ENCODE peak calls at places on chromosomes 13 and 19, in four cellular contexts. K is K562, O is GM12878, U is HepG2. N is an unnamed sample.

GRCh38 chr13:112629161-112629560 is 41.2 kb upstream of the TUBGCP3 start:
- DNase-seq in K (no peak), O (no peak), U (no peak), N (no peak)

GRCh38 chr13:99871249-99871898 is 100.2 kb downstream of the ZIC5 start:
- DNase-seq in K (no peak), O (no peak), U (no peak), N (no peak)

GRCh38 chr19:24074720-24075119 is 12.3 kb upstream of the ZNF254 start:
- DNase-seq in K (no peak), O (no peak), U (no peak), N (no peak)

GRCh38 chr13:76934671-76935070 is 13.6 kb upstream of the ACOD1 start:
- DNase-seq in K (no peak), O (no peak), U (no peak), N (no peak)

GRCh38 chr19:19276386-19276785 is 3.3 kb upstream of the TM6SF2 start:
- DNase-seq in K (no peak), O (no peak), U (no peak), N (no peak)

GRCh38 chr19:36986131-36986530 is 70.0 kb downstream of the ZNF568 start:
- DNase-seq in K (no peak), O (no peak), U (no peak), N (no peak)

GRCh38 chr13:34391071-34391470 is 551.0 kb upstream of the NBEA start:
- DNase-seq in K (no peak), O (no peak), U (no peak), N (no peak)

GRCh38 chr19:50158577-50158976 is 4.5 kb downstream of the IZUMO2 start:
- DNase-seq in K (peak), O (no peak), U (no peak), N (no peak)

GRCh38 chr19:49554701-49555181 is 25.6 kb downstream of the NOSIP start:
- DNase-seq in K (no peak), O (no peak), U (no peak), N (no peak)

DNA sequence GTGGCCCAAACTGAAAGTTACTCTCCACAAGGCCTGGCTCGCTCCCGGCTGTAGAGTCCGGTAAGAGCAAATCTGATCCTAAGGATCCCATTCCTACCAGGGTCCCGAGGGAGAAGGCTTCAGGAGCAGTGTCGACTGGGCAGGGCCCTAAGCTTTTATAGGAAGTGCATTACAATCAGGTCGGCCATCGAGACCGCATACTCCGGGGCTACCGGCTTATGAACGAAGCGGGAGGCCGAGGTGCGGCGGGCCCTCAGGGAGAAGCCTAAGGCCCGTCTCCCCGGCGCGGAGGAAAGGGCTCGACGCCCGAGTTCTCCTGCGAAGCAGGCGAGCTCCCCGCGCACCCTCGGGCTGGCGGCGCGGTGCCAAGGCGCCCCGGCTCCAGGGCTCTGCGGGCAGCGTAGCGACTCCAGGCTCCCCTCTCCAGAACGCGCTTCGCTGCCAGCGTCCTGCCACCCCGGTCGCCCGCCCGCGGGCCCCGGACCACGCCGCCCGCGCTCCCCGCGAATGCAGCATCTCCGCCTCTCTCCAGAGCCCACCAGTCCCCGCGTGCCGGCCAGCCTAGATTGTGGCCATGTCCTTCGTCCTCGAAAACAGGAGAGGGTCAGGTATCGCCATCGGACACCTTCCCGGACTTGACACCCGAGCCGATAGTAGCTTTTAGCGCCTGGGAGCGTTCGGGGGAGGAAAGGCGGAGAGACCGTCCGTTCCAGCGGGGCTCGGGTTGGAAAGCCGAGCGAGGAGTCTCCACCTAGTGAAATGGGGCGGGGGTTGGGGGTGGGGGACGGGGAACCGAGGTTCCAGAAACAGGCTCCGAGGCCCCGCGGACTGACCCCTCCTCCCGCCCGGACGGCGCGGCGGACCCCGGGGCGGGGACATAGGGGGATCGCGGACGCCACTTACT is 1.3 kb downstream of the EFNB2 start:
- DNase-seq in K (no peak), O (no peak), U (no peak), N (peak)
- TF ChIP-seq NR2C2 in K (no peak), O (no peak), U (no peak), N (no peak)

DNA sequence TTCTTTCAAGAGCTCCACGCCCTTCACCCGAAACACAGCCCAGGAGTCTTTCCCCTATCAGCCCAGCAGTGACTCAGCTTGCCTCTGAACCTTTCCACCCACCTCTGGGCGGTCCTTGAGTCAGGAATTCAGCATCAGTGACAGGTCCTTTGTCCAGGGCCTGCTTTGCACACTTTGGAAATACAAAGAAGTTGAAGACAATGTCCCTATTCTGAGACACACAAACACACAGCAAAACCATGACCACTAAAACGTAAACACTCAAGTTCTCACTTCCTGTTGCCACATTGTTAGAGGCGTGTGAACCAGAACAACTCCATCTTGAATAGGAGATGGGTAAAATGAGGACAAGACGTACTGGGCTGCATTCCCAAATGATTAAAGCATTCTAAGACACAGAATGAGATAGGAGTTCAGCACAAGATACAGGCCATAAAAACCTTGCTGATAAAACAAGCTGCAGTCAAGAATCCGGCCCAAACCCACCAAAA is 49.3 kb upstream of the ATP12A start:
- DNase-seq in K (peak), O (no peak), U (no peak), N (no peak)
- TF ChIP-seq NR2C2 in K (no peak), O (no peak), U (no peak), N (no peak)

DNA sequence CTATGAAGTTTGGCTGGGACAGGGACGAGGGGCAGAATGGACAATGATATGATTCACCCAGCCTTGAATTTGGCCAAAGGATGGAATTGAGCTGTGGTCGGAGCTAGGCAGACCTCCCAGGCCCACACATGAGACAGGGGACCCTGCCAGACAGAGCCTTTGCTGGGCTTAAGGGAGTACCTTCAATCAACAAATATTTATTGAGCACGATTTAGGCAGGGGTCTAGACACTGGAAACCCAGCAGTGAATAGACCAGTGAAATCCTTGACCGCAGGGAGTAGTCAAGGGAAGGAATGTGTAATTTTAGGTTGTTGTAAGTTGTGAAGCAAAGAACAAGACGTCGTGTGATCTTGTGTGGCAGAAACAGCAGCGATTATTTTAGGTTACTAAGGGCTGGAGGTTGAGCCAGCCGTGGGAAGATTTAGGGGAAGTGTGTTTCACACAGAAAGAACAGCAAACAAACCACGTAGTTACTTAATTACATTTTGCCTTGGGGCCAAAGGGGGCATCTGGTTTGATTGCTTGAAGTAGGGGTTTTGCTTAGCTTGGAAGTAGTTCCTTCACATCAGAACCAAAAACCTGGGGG is 16.9 kb upstream of the AP1M2 start:
- DNase-seq in K (no peak), O (peak), U (no peak), N (no peak)
- TF ChIP-seq NR2C2 in K (no peak), O (no peak), U (no peak), N (no peak)

GRCh38 chr19:10292789-10293636 is 3.3 kb downstream of the ICAM5 start:
- DNase-seq in K (no peak), O (no peak), U (no peak), N (peak)
- TF ChIP-seq NR2C2 in K (peak), O (no peak), U (no peak), N (no peak)

GRCh38 chr19:35713904-35714440 is 3.8 kb upstream of the KMT2B start:
- DNase-seq in K (no peak), O (no peak), U (no peak), N (no peak)

GRCh38 chr19:35712529-35712909 is 5.3 kb upstream of the KMT2B start:
- DNase-seq in K (no peak), O (no peak), U (no peak), N (no peak)

GRCh38 chr19:35712910-35713845 is 4.6 kb upstream of the KMT2B start:
- DNase-seq in K (peak), O (peak), U (no peak), N (peak)

GRCh38 chr19:35708391-35708790 is 4.0 kb downstream of the ZBTB32 start:
- DNase-seq in K (no peak), O (no peak), U (no peak), N (no peak)

DNA sequence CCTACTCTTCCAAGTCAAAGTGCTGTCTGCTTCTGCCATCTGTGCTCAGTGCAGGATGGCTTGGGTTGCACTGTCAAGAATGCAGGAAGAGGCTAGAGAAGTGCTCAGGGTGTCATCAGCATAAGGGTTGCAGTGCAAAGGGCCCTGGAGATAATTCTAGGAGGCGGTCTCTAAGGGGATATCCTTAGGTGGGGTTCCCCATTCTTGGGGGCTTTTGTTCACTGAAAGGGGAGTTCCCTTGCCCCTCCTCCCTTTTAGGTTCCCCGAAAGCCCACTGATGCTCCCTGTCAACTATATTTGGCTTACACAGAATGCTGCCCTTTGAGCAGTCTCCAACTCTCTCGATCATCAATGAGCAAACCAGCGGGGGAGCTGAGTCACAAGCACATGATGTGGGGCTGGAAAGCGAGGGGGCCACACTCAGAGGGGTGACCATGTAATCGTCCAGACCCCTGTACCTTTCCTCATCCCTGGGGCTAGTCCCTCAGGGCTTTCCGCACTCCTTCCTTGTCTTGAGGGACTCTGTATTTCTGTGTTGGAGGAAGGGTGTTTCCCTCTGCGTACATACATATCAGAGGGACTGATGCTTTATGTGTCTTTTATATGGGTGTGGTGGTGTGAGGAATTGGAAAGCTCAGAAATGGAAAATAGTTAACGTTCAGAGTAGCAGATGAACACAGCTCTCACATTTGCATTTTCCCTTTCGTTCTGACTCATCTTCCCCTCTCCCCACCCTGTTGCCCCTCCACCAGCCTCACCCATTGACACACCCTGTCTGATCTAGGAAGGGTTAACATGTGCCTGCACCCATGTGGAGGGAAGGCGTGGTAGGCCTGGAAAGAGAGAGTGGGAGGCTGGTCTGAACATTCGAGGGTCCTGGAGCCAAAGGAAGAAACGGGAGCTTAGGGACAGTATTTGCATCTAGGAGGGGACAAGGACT is 6.7 kb downstream of the ZBTB32 start:
- DNase-seq in K (no peak), O (peak), U (no peak), N (no peak)
- TF ChIP-seq NR2C2 in K (no peak), O (no peak), U (no peak), N (no peak)

N was measured in WTC11.